ENCODE peak calls at places on chromosomes 11 and 22, in five cellular contexts. L, D, P, W and B are unnamed samples.
A peak's percentile ranks its signal among the peaks of the same experiment; 100 is the strongest.

GRCh38 chr11:119368121-119369034 is 13.1 kb downstream of the USP2 start:
- DNase-seq in L (peak; percentile 100), D (no peak), P (peak; percentile 93), W (peak; percentile 33), B (peak; percentile 79)

GRCh38 chr22:20141186-20142077 is 9.4 kb downstream of the CCDC188 start:
- DNase-seq in L (no peak), D (no peak), P (no peak), W (peak; percentile 76), B (no peak)

GRCh38 chr11:2463766-2464277 is 19.0 kb downstream of the KCNQ1 start:
- DNase-seq in L (no peak), D (no peak), P (no peak), W (no peak), B (peak; percentile 58)

GRCh38 chr11:859394-860131 is 16.9 kb downstream of the TSPAN4 start:
- DNase-seq in L (peak; percentile 68), D (no peak), P (peak; percentile 95), W (peak; percentile 97), B (peak; percentile 94)

GRCh38 chr22:24810043-24810749 is 4.2 kb downstream of the SGSM1 start:
- DNase-seq in L (no peak), D (no peak), P (no peak), W (no peak), B (no peak)

GRCh38 chr11:104256525-104256924 is 92.6 kb upstream of the PDGFD start:
- DNase-seq in L (no peak), D (no peak), P (no peak), W (peak; percentile 70), B (no peak)

GRCh38 chr22:43883719-43884415 is 7.9 kb downstream of the PNPLA5 start:
- DNase-seq in L (no peak), D (no peak), P (peak; percentile 60), W (no peak), B (peak; percentile 71)

GRCh38 chr22:46574993-46575914 is 37.8 kb upstream of the CELSR1 start:
- DNase-seq in L (peak; percentile 90), D (no peak), P (peak; percentile 81), W (no peak), B (peak; percentile 80)

GRCh38 chr11:11427185-11427944 is 74.3 kb upstream of the CSNK2A3 start:
- DNase-seq in L (no peak), D (no peak), P (no peak), W (no peak), B (no peak)

GRCh38 chr11:84865791-84866535 is 761.2 kb downstream of the DLG2 start:
- DNase-seq in L (no peak), D (no peak), P (no peak), W (peak; percentile 44), B (no peak)

GRCh38 chr11:87878373-87878779 is 296.9 kb downstream of the RAB38 start:
- DNase-seq in L (no peak), D (no peak), P (no peak), W (peak; percentile 76), B (no peak)

GRCh38 chr11:109772846-109773400 is 320.3 kb upstream of the ZC3H12C start:
- DNase-seq in L (no peak), D (no peak), P (no peak), W (no peak), B (no peak)

GRCh38 chr11:23991140-23991539 is 505.7 kb upstream of the LUZP2 start:
- DNase-seq in L (no peak), D (no peak), P (no peak), W (peak; percentile 67), B (no peak)

GRCh38 chr11:106724293-106724892 is 293.9 kb downstream of the GUCY1A2 start:
- DNase-seq in L (no peak), D (no peak), P (no peak), W (peak; percentile 67), B (no peak)

GRCh38 chr22:44500623-44501022 is 2.6 kb upstream of the RTL6 start:
- DNase-seq in L (no peak), D (no peak), P (no peak), W (no peak), B (no peak)

GRCh38 chr11:118998388-118998717 is 415 bp downstream of the CENATAC start:
- DNase-seq in L (no peak), D (no peak), P (no peak), W (no peak), B (no peak)

GRCh38 chr11:119093951-119094815 is 7.5 kb downstream of the DPAGT1 start:
- DNase-seq in L (no peak), D (no peak), P (peak; percentile 82), W (peak; percentile 48), B (peak; percentile 84)

GRCh38 chr11:74485868-74486267 is 7.7 kb downstream of the LIPT2 start:
- DNase-seq in L (no peak), D (no peak), P (no peak), W (peak; percentile 54), B (no peak)

GRCh38 chr11:34609850-34610249 is 11.0 kb upstream of the EHF start:
- DNase-seq in L (no peak), D (no peak), P (no peak), W (no peak), B (no peak)

GRCh38 chr11:104650234-104650633 is 248.0 kb downstream of the CASP12 start:
- DNase-seq in L (no peak), D (no peak), P (no peak), W (no peak), B (no peak)

GRCh38 chr11:27720277-27720830 is 20.1 kb upstream of the BDNF start:
- DNase-seq in L (no peak), D (no peak), P (no peak), W (peak; percentile 69), B (no peak)

GRCh38 chr11:127226376-127226775 is 225.8 kb upstream of the KIRREL3 start:
- DNase-seq in L (no peak), D (no peak), P (no peak), W (no peak), B (no peak)

GRCh38 chr11:289706-290620 is 1.0 kb downstream of the PGGHG start:
- DNase-seq in L (no peak), D (no peak), P (peak; percentile 81), W (no peak), B (peak; percentile 84)

GRCh38 chr11:117910525-117910924 is 18.7 kb downstream of the TMPRSS13 start:
- DNase-seq in L (no peak), D (no peak), P (no peak), W (no peak), B (peak; percentile 62)

GRCh38 chr22:38736257-38736570 is 19.6 kb downstream of the SUN2 start:
- DNase-seq in L (no peak), D (no peak), P (no peak), W (no peak), B (no peak)

GRCh38 chr11:124841186-124841585 is 24.0 kb upstream of the ROBO3 start:
- DNase-seq in L (no peak), D (no peak), P (no peak), W (no peak), B (no peak)

GRCh38 chr22:17269607-17270261 is 50.5 kb upstream of the ADA2 start:
- DNase-seq in L (peak; percentile 53), D (no peak), P (peak; percentile 67), W (no peak), B (peak; percentile 58)

GRCh38 chr11:79087957-79088318 is 352.9 kb downstream of the TENM4 start:
- DNase-seq in L (no peak), D (no peak), P (no peak), W (peak; percentile 39), B (no peak)

GRCh38 chr11:122137081-122137793 is 21.2 kb upstream of the BLID start:
- DNase-seq in L (no peak), D (no peak), P (no peak), W (peak; percentile 93), B (no peak)

GRCh38 chr11:73236879-73237278 is 18.8 kb downstream of the P2RY2 start:
- DNase-seq in L (peak; percentile 57), D (no peak), P (peak; percentile 64), W (peak; percentile 55), B (peak; percentile 71)

GRCh38 chr11:75319035-75319877 is 32.2 kb downstream of the ARRB1 start:
- DNase-seq in L (peak; percentile 79), D (no peak), P (peak; percentile 70), W (no peak), B (no peak)

GRCh38 chr11:19428206-19429001 is 187.7 kb upstream of the E2F8 start:
- DNase-seq in L (peak; percentile 57), D (no peak), P (no peak), W (no peak), B (no peak)

GRCh38 chr11:88410636-88411035 is 73.1 kb upstream of the CTSC start:
- DNase-seq in L (no peak), D (no peak), P (no peak), W (no peak), B (no peak)

GRCh38 chr22:48702573-48703264 is 1125.0 kb downstream of the BRD1 start:
- DNase-seq in L (no peak), D (no peak), P (peak; percentile 54), W (no peak), B (peak; percentile 64)

GRCh38 chr11:69888671-69889076 is 69.5 kb upstream of the FGF3 start:
- DNase-seq in L (peak; percentile 79), D (peak; percentile 8), P (peak; percentile 62), W (peak; percentile 64), B (peak; percentile 81)

GRCh38 chr11:47269002-47269828 is 718 bp upstream of the MADD start:
- DNase-seq in L (peak; percentile 88), D (peak; percentile 49), P (peak; percentile 96), W (peak; percentile 90), B (peak; percentile 96)

GRCh38 chr11:96287796-96288439 is 55.1 kb downstream of the MAML2 start:
- DNase-seq in L (no peak), D (no peak), P (no peak), W (peak; percentile 33), B (no peak)

GRCh38 chr11:132187391-132187790 is 817.0 kb downstream of the NTM start:
- DNase-seq in L (no peak), D (no peak), P (no peak), W (no peak), B (no peak)

GRCh38 chr11:70070736-70071135 is 7.4 kb upstream of the ANO1 start:
- DNase-seq in L (no peak), D (no peak), P (no peak), W (no peak), B (peak; percentile 64)